ENCODE peak calls at places on chromosomes 1 and 21, in six cellular contexts. T is hepatic stellate cell, E is lung, O is amniotic epithelial cell, N is T-helper 2 cell, U is nephron progenitor cell. X is an unnamed sample.

GRCh38 chr1:205576805-205577761 is 54.7 kb downstream of the ELK4 start:
- DNase-seq in T (no peak), E (no peak), O (no peak), N (no peak), U (no peak), X (peak; percentile 32)

GRCh38 chr1:158117854-158118691 is 62.6 kb upstream of the CD1D start:
- DNase-seq in T (peak; percentile 82), E (no peak), O (peak; percentile 63), N (peak; percentile 23), U (peak; percentile 75), X (no peak)

GRCh38 chr1:10710489-10710888 is 86.0 kb downstream of the CASZ1 start:
- DNase-seq in T (no peak), E (no peak), O (no peak), N (no peak), U (no peak), X (no peak)

GRCh38 chr21:32307706-32308105 is 9.1 kb downstream of the MRAP start:
- DNase-seq in T (no peak), E (no peak), O (peak; percentile 68), N (no peak), U (no peak), X (no peak)

GRCh38 chr1:183580281-183580682 is 10.0 kb downstream of the NCF2 start:
- DNase-seq in T (no peak), E (no peak), O (peak; percentile 7), N (no peak), U (peak; percentile 38), X (no peak)

GRCh38 chr1:91783423-91784162 is 102.4 kb downstream of the TGFBR3 start:
- DNase-seq in T (no peak), E (no peak), O (no peak), N (no peak), U (no peak), X (no peak)

GRCh38 chr1:150765229-150765976 is at the start of gene CTSS:
- DNase-seq in T (no peak), E (no peak), O (no peak), N (no peak), U (no peak), X (no peak)

GRCh38 chr1:171245458-171246064 is 2.7 kb upstream of the FMO1 start:
- DNase-seq in T (peak; percentile 48), E (no peak), O (peak; percentile 40), N (no peak), U (peak; percentile 23), X (no peak)

GRCh38 chr1:59673575-59674467 is 140.9 kb upstream of the HOOK1 start:
- DNase-seq in T (no peak), E (peak; percentile 86), O (no peak), N (no peak), U (no peak), X (peak; percentile 81)

GRCh38 chr21:14602418-14602987 is 56.4 kb upstream of the SAMSN1 start:
- DNase-seq in T (no peak), E (no peak), O (no peak), N (no peak), U (no peak), X (no peak)

GRCh38 chr1:234989019-234989418 is 139.6 kb downstream of the TOMM20 start:
- DNase-seq in T (no peak), E (no peak), O (no peak), N (no peak), U (peak; percentile 28), X (no peak)

GRCh38 chr1:98336472-98337118 is 324.9 kb upstream of the SNX7 start:
- DNase-seq in T (no peak), E (no peak), O (no peak), N (no peak), U (no peak), X (no peak)

GRCh38 chr1:29497395-29498125 is 261.2 kb downstream of the PTPRU start:
- DNase-seq in T (no peak), E (no peak), O (no peak), N (no peak), U (no peak), X (peak; percentile 24)

GRCh38 chr1:110504221-110504620 is 14.8 kb downstream of the KCNA10 start:
- DNase-seq in T (no peak), E (no peak), O (no peak), N (no peak), U (no peak), X (no peak)

GRCh38 chr1:237759371-237759770 is 131.4 kb downstream of the ZP4 start:
- DNase-seq in T (no peak), E (no peak), O (no peak), N (no peak), U (no peak), X (no peak)

GRCh38 chr21:44065428-44065827 is 41.8 kb upstream of the PWP2 start:
- DNase-seq in T (no peak), E (no peak), O (peak; percentile 55), N (peak; percentile 72), U (no peak), X (no peak)

GRCh38 chr1:54952950-54953718 is 27.3 kb upstream of the TMEM61 start:
- DNase-seq in T (no peak), E (no peak), O (peak; percentile 51), N (no peak), U (no peak), X (no peak)

GRCh38 chr1:165629848-165630628 is 996 bp upstream of the MGST3 start:
- DNase-seq in T (no peak), E (no peak), O (no peak), N (no peak), U (no peak), X (no peak)

GRCh38 chr21:42661688-42662429 is 8.4 kb downstream of the PDE9A start:
- DNase-seq in T (no peak), E (no peak), O (no peak), N (no peak), U (no peak), X (no peak)

GRCh38 chr1:24964811-24965570 is 34.9 kb upstream of the RUNX3 start:
- DNase-seq in T (no peak), E (no peak), O (peak; percentile 62), N (peak; percentile 76), U (no peak), X (peak; percentile 59)

GRCh38 chr21:35697321-35697808 is 363.0 kb downstream of the SETD4 start:
- DNase-seq in T (peak; percentile 13), E (peak; percentile 62), O (peak; percentile 63), N (no peak), U (no peak), X (peak; percentile 65)

GRCh38 chr1:26529655-26530539 is at the start of gene RPS6KA1:
- DNase-seq in T (peak; percentile 88), E (peak; percentile 66), O (no peak), N (peak; percentile 55), U (peak; percentile 87), X (no peak)

GRCh38 chr1:204684551-204685235 is 845 bp downstream of the LRRN2 start:
- DNase-seq in T (no peak), E (no peak), O (no peak), N (no peak), U (peak; percentile 66), X (no peak)

GRCh38 chr1:70717211-70717610 is 306.1 kb downstream of the CTH start:
- DNase-seq in T (no peak), E (no peak), O (no peak), N (no peak), U (no peak), X (no peak)

GRCh38 chr1:24424207-24424606 is 8.6 kb downstream of the NIPAL3 start:
- DNase-seq in T (no peak), E (peak; percentile 6), O (no peak), N (no peak), U (no peak), X (no peak)

GRCh38 chr21:33761104-33762036 is 119.1 kb downstream of the ITSN1 start:
- DNase-seq in T (peak; percentile 78), E (no peak), O (peak; percentile 97), N (no peak), U (no peak), X (no peak)

GRCh38 chr1:196450143-196450911 is 157.9 kb downstream of the KCNT2 start:
- DNase-seq in T (no peak), E (no peak), O (no peak), N (no peak), U (no peak), X (no peak)

GRCh38 chr1:75202751-75203150 is 68.6 kb downstream of the LHX8 start:
- DNase-seq in T (no peak), E (no peak), O (no peak), N (no peak), U (no peak), X (no peak)